ENCODE peak calls at places on chromosomes 4 and X, in five cellular contexts. X is B cell; L is cardiac muscle cell; B is RWPE1; U is CD8-positive, alpha-beta T cell. Q is an unnamed sample.

GRCh38 chrX:108696690-108697089 is 39.7 kb downstream of the IRS4 start:
- DNase-seq in X (no peak), L (no peak), B (no peak), U (no peak), Q (no peak)

GRCh38 chrX:154002215-154002719 is 17.4 kb downstream of the IRAK1 start:
- DNase-seq in X (peak), L (no peak), B (peak), U (peak), Q (peak)

GRCh38 chrX:53481093-53481492 is 46.9 kb upstream of the HSD17B10 start:
- DNase-seq in X (no peak), L (no peak), B (no peak), U (no peak), Q (no peak)

GRCh38 chrX:123818243-123818642 is 41.6 kb upstream of the XIAP start:
- DNase-seq in X (no peak), L (no peak), B (no peak), U (no peak), Q (no peak)

GRCh38 chrX:50920132-50920531 is 9.6 kb downstream of the BMP15 start:
- DNase-seq in X (no peak), L (no peak), B (no peak), U (no peak), Q (peak)

GRCh38 chr4:133996431-133997121 is 205.0 kb downstream of the PABPC4L start:
- DNase-seq in X (no peak), L (no peak), B (no peak), U (no peak), Q (no peak)

GRCh38 chrX:1807301-1807731 is 192.5 kb downstream of the ASMT start:
- DNase-seq in X (no peak), L (peak), B (peak), U (no peak), Q (peak)

GRCh38 chr4:54746228-54746627 is 88.5 kb downstream of the KIT start:
- DNase-seq in X (no peak), L (no peak), B (no peak), U (no peak), Q (no peak)

GRCh38 chrX:111568356-111568755 is 56.9 kb downstream of the SERTM2 start:
- DNase-seq in X (no peak), L (peak), B (peak), U (no peak), Q (peak)

GRCh38 chr4:25977397-25978170 is 63.6 kb downstream of the SMIM20 start:
- DNase-seq in X (no peak), L (no peak), B (no peak), U (no peak), Q (no peak)

GRCh38 chr4:110154586-110154985 is 43.8 kb downstream of the ELOVL6 start:
- DNase-seq in X (no peak), L (no peak), B (no peak), U (no peak), Q (no peak)

GRCh38 chr4:150906987-150907633 is 108.0 kb downstream of the LRBA start:
- DNase-seq in X (no peak), L (no peak), B (no peak), U (no peak), Q (peak)

GRCh38 chr4:81737865-81738559 is 266.3 kb upstream of the RASGEF1B start:
- DNase-seq in X (no peak), L (no peak), B (no peak), U (no peak), Q (no peak)

GRCh38 chr4:69813628-69814027 is 46.3 kb downstream of the SULT1E1 start:
- DNase-seq in X (no peak), L (no peak), B (no peak), U (no peak), Q (no peak)

GRCh38 chrX:108304210-108304609 is 134.0 kb downstream of the COL4A6 start:
- DNase-seq in X (no peak), L (peak), B (no peak), U (no peak), Q (peak)

GRCh38 chr4:113665036-113665435 is 96.5 kb downstream of the CAMK2D start:
- DNase-seq in X (no peak), L (no peak), B (no peak), U (no peak), Q (no peak)

GRCh38 chr4:72418458-72418857 is 150.6 kb downstream of the ADAMTS3 start:
- DNase-seq in X (no peak), L (no peak), B (peak), U (no peak), Q (peak)

GRCh38 chr4:90254357-90254756 is 127.2 kb downstream of the CCSER1 start:
- DNase-seq in X (no peak), L (no peak), B (no peak), U (no peak), Q (no peak)

GRCh38 chrX:80285131-80285773 is 135.0 kb upstream of the TENT5D start:
- DNase-seq in X (no peak), L (peak), B (no peak), U (no peak), Q (peak)

GRCh38 chrX:74536142-74537010 is 78.0 kb downstream of the RLIM start:
- DNase-seq in X (peak), L (peak), B (peak), U (no peak), Q (peak)

GRCh38 chrX:42094208-42094607 is 170.9 kb upstream of the CASK start:
- DNase-seq in X (no peak), L (no peak), B (no peak), U (no peak), Q (peak)

GRCh38 chrX:10199212-10199611 is 42.4 kb downstream of the CLCN4 start:
- DNase-seq in X (peak), L (no peak), B (no peak), U (no peak), Q (peak)

GRCh38 chr4:112061418-112061817 is 83.8 kb upstream of the FAM241A start:
- DNase-seq in X (no peak), L (peak), B (no peak), U (no peak), Q (no peak)

GRCh38 chrX:153573999-153574398 is 24.9 kb downstream of the CCNQ start:
- DNase-seq in X (no peak), L (no peak), B (no peak), U (no peak), Q (no peak)

GRCh38 chrX:23870041-23870440 is 37.7 kb downstream of the APOO start:
- DNase-seq in X (no peak), L (no peak), B (no peak), U (no peak), Q (no peak)

GRCh38 chrX:23871905-23872546 is 35.7 kb downstream of the APOO start:
- DNase-seq in X (no peak), L (no peak), B (no peak), U (no peak), Q (no peak)
- TF ChIP-seq CTCF in X (no peak), L (no peak), B (no peak), U (no peak), Q (no peak)

GRCh38 chrX:88170528-88170927 is 576.5 kb upstream of the CPXCR1 start:
- DNase-seq in X (no peak), L (no peak), B (peak), U (no peak), Q (no peak)
- TF ChIP-seq CTCF in X (no peak), L (no peak), B (no peak), U (no peak), Q (no peak)

GRCh38 chr4:184252136-184253071 is 34.7 kb upstream of the ENPP6 start:
- DNase-seq in X (no peak), L (no peak), B (no peak), U (no peak), Q (no peak)
- TF ChIP-seq CTCF in X (no peak), L (no peak), B (no peak), U (no peak), Q (no peak)

GRCh38 chrX:72408885-72409284 is 103.2 kb upstream of the CITED1 start:
- DNase-seq in X (no peak), L (no peak), B (no peak), U (no peak), Q (no peak)
- TF ChIP-seq CTCF in X (no peak), L (no peak), B (no peak), U (no peak), Q (no peak)

GRCh38 chrX:101764538-101764937 is 104.9 kb upstream of the ARMCX2 start:
- DNase-seq in X (no peak), L (no peak), B (no peak), U (no peak), Q (no peak)

DNA sequence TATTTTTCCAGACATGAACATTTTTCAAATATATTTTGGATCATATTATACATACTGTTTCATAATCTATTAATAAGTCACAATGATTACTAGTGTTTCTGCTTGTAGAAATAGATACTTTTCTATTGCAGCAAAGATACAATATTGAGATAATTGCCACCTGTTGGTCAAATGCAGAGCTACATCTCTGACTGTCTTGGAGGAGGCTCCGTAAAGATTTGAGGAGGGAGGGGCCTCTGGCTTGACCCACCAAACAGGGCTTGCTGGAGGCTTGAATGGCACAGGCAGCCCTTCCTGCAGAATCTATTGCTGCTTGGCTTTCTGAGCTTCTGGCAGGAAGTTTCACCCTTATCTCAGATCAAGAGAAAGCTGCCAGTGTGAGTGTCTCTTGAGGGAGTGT is 99.3 kb upstream of the ARMCX2 start:
- DNase-seq in X (no peak), L (peak), B (peak), U (no peak), Q (peak)
- TF ChIP-seq CTCF in X (peak), L (peak), B (no peak), U (peak), Q (peak)

DNA sequence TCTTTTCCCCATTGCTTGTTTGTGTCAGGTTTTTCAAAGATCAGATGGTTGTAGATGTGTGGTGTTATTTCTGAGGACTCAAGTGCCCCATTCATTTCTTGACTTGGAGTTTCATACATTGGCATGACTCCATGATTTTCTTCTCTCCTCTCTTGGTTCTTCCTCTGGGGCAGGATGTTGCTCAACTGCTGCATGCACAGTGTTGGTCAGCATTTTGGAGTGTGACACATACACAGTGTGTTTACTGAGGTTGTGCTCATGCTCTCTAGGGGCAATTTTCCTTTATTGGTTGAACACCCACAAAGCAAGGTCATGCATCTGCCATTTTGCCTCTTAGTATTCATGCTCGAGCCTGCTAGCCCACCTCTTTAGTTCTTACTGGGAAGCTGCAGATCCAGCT is 1993.8 kb downstream of the ARAP2 start:
- DNase-seq in X (no peak), L (no peak), B (no peak), U (no peak), Q (peak)
- TF ChIP-seq CTCF in X (no peak), L (no peak), B (no peak), U (no peak), Q (no peak)

GRCh38 chr4:154399259-154399974 is 92.2 kb downstream of the DCHS2 start:
- DNase-seq in X (no peak), L (peak), B (peak), U (no peak), Q (peak)
- TF ChIP-seq CTCF in X (no peak), L (peak), B (no peak), U (no peak), Q (peak)

GRCh38 chrX:129346574-129346973 is 176.7 kb downstream of the SMARCA1 start:
- DNase-seq in X (no peak), L (no peak), B (no peak), U (no peak), Q (no peak)

GRCh38 chrX:129347291-129347690 is 176.0 kb downstream of the SMARCA1 start:
- DNase-seq in X (no peak), L (no peak), B (no peak), U (no peak), Q (no peak)
- TF ChIP-seq CTCF in X (no peak), L (no peak), B (no peak), U (no peak), Q (no peak)

GRCh38 chr4:148852092-148852699 is 410.0 kb upstream of the NR3C2 start:
- DNase-seq in X (no peak), L (no peak), B (no peak), U (no peak), Q (no peak)
- TF ChIP-seq CTCF in X (no peak), L (no peak), B (no peak), U (no peak), Q (no peak)

Q was measured in cardiac fibroblast.